ENCODE peak calls at places on chromosomes 16 and 17, in nine cellular contexts. J, O, U, F, Y, L, I, W and Q are unnamed samples.

GRCh38 chr17:2034806-2035548 is 5.0 kb downstream of the DPH1 start:
- DNase-seq in J (no peak), I (no peak), L (no peak), W (peak; percentile 90), Y (no peak), U (no peak), O (no peak), F (no peak), Q (no peak)

GRCh38 chr17:19327039-19327776 is 35.3 kb downstream of the B9D1 start:
- DNase-seq in U (no peak), W (peak; percentile 82), I (no peak), J (peak; percentile 58), Y (no peak), L (no peak), F (no peak), O (no peak), Q (no peak)

GRCh38 chr17:42056634-42057033 is 6.2 kb upstream of the C17orf113 start:
- DNase-seq in U (no peak), Y (no peak), I (no peak), F (no peak), O (no peak), W (no peak), L (no peak), J (no peak), Q (no peak)

GRCh38 chr17:9024497-9024896 is 3.2 kb downstream of the NTN1 start:
- DNase-seq in J (no peak), W (no peak), U (no peak), F (no peak), Y (no peak), I (no peak), O (no peak), L (no peak), Q (no peak)

GRCh38 chr17:49223517-49224197 is 6.9 kb downstream of the PHOSPHO1 start:
- DNase-seq in J (peak; percentile 21), Y (peak; percentile 52), L (peak; percentile 30), U (peak; percentile 29), O (no peak), I (no peak), W (peak; percentile 34), F (peak; percentile 41), Q (no peak)

GRCh38 chr17:17313350-17313991 is 10.3 kb downstream of the NT5M start:
- DNase-seq in U (no peak), Y (peak; percentile 68), W (peak; percentile 30), F (peak; percentile 57), I (no peak), J (peak; percentile 31), L (peak; percentile 59), O (no peak), Q (no peak)

GRCh38 chr16:56353054-56353921 is 72.1 kb downstream of the AMFR start:
- DNase-seq in L (no peak), Y (no peak), J (no peak), W (no peak), F (no peak), I (no peak), O (no peak), U (no peak), Q (no peak)

GRCh38 chr16:49649013-49649785 is 206.7 kb downstream of the ZNF423 start:
- DNase-seq in O (peak; percentile 73), F (no peak), J (no peak), U (no peak), W (peak; percentile 78), L (no peak), I (no peak), Y (no peak), Q (no peak)

GRCh38 chr16:73389075-73389474 is 341.1 kb upstream of the ZFHX3 start:
- DNase-seq in O (no peak), W (no peak), J (no peak), U (no peak), F (no peak), I (no peak), Y (no peak), L (no peak), Q (no peak)